ENCODE peak calls at places on chromosomes 1 and 21, in seven cellular contexts. B, A, G, C, V, T and S are unnamed samples.

GRCh38 chr1:162689745-162690671 is 57.7 kb downstream of the DDR2 start:
- DNase-seq in B (no peak), G (peak), V (no peak), A (no peak), T (no peak), C (no peak), S (no peak)

GRCh38 chr21:41560701-41561158 is 52.8 kb upstream of the TMPRSS2 start:
- DNase-seq in B (no peak), A (no peak), G (no peak), T (no peak), C (no peak), V (no peak), S (no peak)

GRCh38 chr1:203451849-203452784 is 23.5 kb upstream of the PRELP start:
- DNase-seq in A (no peak), T (no peak), V (no peak), B (no peak), G (no peak), C (no peak), S (no peak)

GRCh38 chr1:34060901-34061415 is 104.1 kb downstream of the CSMD2 start:
- DNase-seq in T (no peak), C (peak), B (no peak), G (no peak), A (no peak), V (no peak), S (no peak)

GRCh38 chr21:28521932-28522826 is 470.5 kb downstream of the LTN1 start:
- DNase-seq in V (no peak), A (no peak), C (no peak), B (no peak), G (no peak), T (no peak), S (peak)

GRCh38 chr21:43315244-43316137 is 111.4 kb downstream of the SIK1 start:
- DNase-seq in V (no peak), G (no peak), A (no peak), C (no peak), T (peak), B (no peak), S (no peak)

GRCh38 chr1:36352910-36353878 is 29.7 kb upstream of the EVA1B start:
- DNase-seq in B (no peak), C (no peak), T (no peak), A (no peak), V (no peak), G (no peak), S (peak)

GRCh38 chr21:34707876-34708325 is 39.1 kb downstream of the CLIC6 start:
- DNase-seq in B (no peak), G (no peak), A (peak), C (no peak), T (no peak), V (no peak), S (no peak)

GRCh38 chr1:201396859-201397464 is 2.2 kb downstream of the LAD1 start:
- DNase-seq in T (no peak), C (no peak), B (peak), A (no peak), G (no peak), V (no peak), S (peak)

GRCh38 chr1:175848329-175848728 is 104.9 kb upstream of the TNR start:
- DNase-seq in A (no peak), C (no peak), T (no peak), G (no peak), V (no peak), B (no peak), S (no peak)

GRCh38 chr1:25711555-25712298 is 88.3 kb upstream of the SELENON start:
- DNase-seq in G (no peak), A (peak), T (no peak), C (no peak), B (no peak), V (no peak), S (no peak)

GRCh38 chr21:31364265-31364945 is 20.3 kb upstream of the TIAM1 start:
- DNase-seq in T (no peak), V (no peak), C (no peak), A (peak), G (no peak), B (no peak), S (no peak)

GRCh38 chr1:175169305-175170018 is 23.1 kb downstream of the KIAA0040 start:
- DNase-seq in G (no peak), T (no peak), B (peak), V (no peak), A (no peak), C (no peak), S (no peak)

GRCh38 chr1:119715542-119715941 is 3.8 kb downstream of the PHGDH start:
- DNase-seq in G (no peak), B (no peak), T (no peak), A (no peak), C (no peak), V (no peak), S (no peak)

GRCh38 chr1:235077571-235078479 is 50.8 kb downstream of the TOMM20 start:
- DNase-seq in V (no peak), A (peak), G (no peak), T (no peak), C (no peak), B (no peak), S (no peak)

GRCh38 chr1:219020386-219020785 is 153.3 kb upstream of the LYPLAL1 start:
- DNase-seq in B (no peak), C (no peak), A (no peak), G (no peak), V (no peak), T (no peak), S (no peak)

GRCh38 chr1:14113841-14114567 is 414.0 kb downstream of the PRDM2 start:
- DNase-seq in A (peak), G (no peak), B (no peak), T (no peak), V (peak), C (peak), S (no peak)

GRCh38 chr1:27981146-27981545 is 21.4 kb downstream of the XKR8 start:
- DNase-seq in B (no peak), C (no peak), G (no peak), T (no peak), V (no peak), A (no peak), S (no peak)

GRCh38 chr21:29155118-29155932 is 24.9 kb downstream of the MAP3K7CL start:
- DNase-seq in A (no peak), G (no peak), B (no peak), C (peak), T (no peak), V (peak), S (peak)

GRCh38 chr1:98388431-98388830 is 273.1 kb upstream of the SNX7 start:
- DNase-seq in C (no peak), T (no peak), V (no peak), G (peak), A (no peak), B (no peak), S (no peak)

GRCh38 chr1:162136760-162137537 is 67.5 kb downstream of the NOS1AP start:
- DNase-seq in C (no peak), G (peak), V (no peak), B (peak), T (no peak), A (no peak), S (peak)

GRCh38 chr21:43211085-43212071 is 42.6 kb downstream of the CRYAA start:
- DNase-seq in B (no peak), C (no peak), G (no peak), T (no peak), V (peak), A (no peak), S (peak)

GRCh38 chr21:15221799-15222386 is 157.1 kb upstream of the NRIP1 start:
- DNase-seq in C (peak), V (peak), T (no peak), B (peak), G (no peak), A (no peak), S (peak)

GRCh38 chr21:44571844-44572782 is 1.4 kb upstream of the KRTAP10-4 start:
- DNase-seq in G (no peak), T (no peak), A (no peak), C (no peak), V (no peak), B (no peak), S (no peak)

GRCh38 chr1:173477286-173478098 is at the start of gene PRDX6:
- DNase-seq in T (peak), V (peak), G (no peak), A (peak), C (peak), B (no peak), S (peak)

GRCh38 chr1:35915693-35916092 is 15.2 kb upstream of the AGO3 start:
- DNase-seq in C (no peak), A (no peak), B (no peak), V (no peak), G (no peak), T (no peak), S (no peak)

GRCh38 chr1:184792450-184792969 is 37.9 kb upstream of the EDEM3 start:
- DNase-seq in G (peak), V (no peak), C (peak), B (peak), T (no peak), A (no peak), S (peak)

GRCh38 chr1:90671251-90671650 is 45.9 kb downstream of the BARHL2 start:
- DNase-seq in A (no peak), B (no peak), V (no peak), T (no peak), G (no peak), C (no peak), S (no peak)

GRCh38 chr1:53893999-53894636 is at the start of gene DIO1:
- DNase-seq in A (peak), G (no peak), C (no peak), V (peak), T (no peak), B (no peak), S (no peak)

GRCh38 chr1:220062629-220063028 is 16.3 kb upstream of the EPRS1 start:
- DNase-seq in B (no peak), V (no peak), A (no peak), C (no peak), G (no peak), T (no peak), S (no peak)

GRCh38 chr1:202708456-202709275 is 1.6 kb downstream of the SYT2 start:
- DNase-seq in A (no peak), T (no peak), G (no peak), V (no peak), C (no peak), B (no peak), S (no peak)

GRCh38 chr21:38289697-38290096 is 32.9 kb downstream of the KCNJ15 start:
- DNase-seq in T (no peak), A (no peak), V (no peak), G (peak), B (peak), C (no peak), S (no peak)